ENCODE peak calls at places on chromosomes 5 and 9, in seven cellular contexts. One of them, this sample, is unnamed.

GRCh38 chr9:87581949-87582637 is 84.4 kb downstream of the DAPK1 start:
- DNase-seq in GM12865: no peak
- DNase-seq in uterus: no peak
- DNase-seq in A673: no peak
- DNase-seq in cardiac muscle cell: no peak
- DNase-seq in HFF-Myc: no peak
- DNase-seq in gastrocnemius medialis: no peak
- DNase-seq in this sample: no peak

GRCh38 chr9:73172811-73173210 is 21.1 kb downstream of the ANXA1 start:
- DNase-seq in GM12865: no peak
- DNase-seq in uterus: no peak
- DNase-seq in A673: no peak
- DNase-seq in cardiac muscle cell: no peak
- DNase-seq in HFF-Myc: no peak
- DNase-seq in gastrocnemius medialis: no peak
- DNase-seq in this sample: no peak

GRCh38 chr5:112918679-112919078 is 3.3 kb downstream of the REEP5 start:
- DNase-seq in GM12865: no peak
- DNase-seq in uterus: no peak
- DNase-seq in A673: no peak
- DNase-seq in cardiac muscle cell: no peak
- DNase-seq in HFF-Myc: no peak
- DNase-seq in gastrocnemius medialis: no peak
- DNase-seq in this sample: no peak

GRCh38 chr9:107735821-107736220 is 246.3 kb upstream of the KLF4 start:
- DNase-seq in GM12865: no peak
- DNase-seq in uterus: no peak
- DNase-seq in A673: no peak
- DNase-seq in cardiac muscle cell: no peak
- DNase-seq in HFF-Myc: no peak
- DNase-seq in gastrocnemius medialis: no peak
- DNase-seq in this sample: no peak

GRCh38 chr5:133249593-133249992 is 197.8 kb downstream of the HSPA4 start:
- DNase-seq in GM12865: no peak
- DNase-seq in uterus: no peak
- DNase-seq in A673: no peak
- DNase-seq in cardiac muscle cell: no peak
- DNase-seq in HFF-Myc: no peak
- DNase-seq in gastrocnemius medialis: no peak
- DNase-seq in this sample: no peak

GRCh38 chr9:84170521-84171141 is 169.9 kb downstream of the SLC28A3 start:
- DNase-seq in GM12865: no peak
- DNase-seq in uterus: peak
- DNase-seq in A673: no peak
- DNase-seq in cardiac muscle cell: peak
- DNase-seq in HFF-Myc: peak
- DNase-seq in gastrocnemius medialis: peak
- DNase-seq in this sample: peak

GRCh38 chr5:132003170-132003744 is 8.2 kb downstream of the ACSL6 start:
- DNase-seq in GM12865: no peak
- DNase-seq in uterus: no peak
- DNase-seq in A673: no peak
- DNase-seq in cardiac muscle cell: peak
- DNase-seq in HFF-Myc: no peak
- DNase-seq in gastrocnemius medialis: no peak
- DNase-seq in this sample: no peak

GRCh38 chr9:136538599-136539426 is 7.0 kb downstream of the NOTCH1 start:
- DNase-seq in GM12865: peak
- DNase-seq in uterus: no peak
- DNase-seq in A673: no peak
- DNase-seq in cardiac muscle cell: peak
- DNase-seq in HFF-Myc: no peak
- DNase-seq in gastrocnemius medialis: no peak
- DNase-seq in this sample: no peak

GRCh38 chr9:19130436-19130835 is 3.1 kb upstream of the PLIN2 start:
- DNase-seq in GM12865: no peak
- DNase-seq in uterus: no peak
- DNase-seq in A673: no peak
- DNase-seq in cardiac muscle cell: no peak
- DNase-seq in HFF-Myc: no peak
- DNase-seq in gastrocnemius medialis: no peak
- DNase-seq in this sample: no peak

GRCh38 chr5:74648835-74649286 is 8.3 kb upstream of the ENC1 start:
- DNase-seq in GM12865: peak
- DNase-seq in uterus: no peak
- DNase-seq in A673: peak
- DNase-seq in cardiac muscle cell: peak
- DNase-seq in HFF-Myc: peak
- DNase-seq in gastrocnemius medialis: no peak
- DNase-seq in this sample: no peak

GRCh38 chr5:176621661-176622079 is 8.7 kb downstream of the SNCB start:
- DNase-seq in GM12865: no peak
- DNase-seq in uterus: no peak
- DNase-seq in A673: no peak
- DNase-seq in cardiac muscle cell: peak
- DNase-seq in HFF-Myc: no peak
- DNase-seq in gastrocnemius medialis: peak
- DNase-seq in this sample: no peak

GRCh38 chr5:176619569-176620332 is 9.8 kb upstream of the GPRIN1 start:
- DNase-seq in GM12865: no peak
- DNase-seq in uterus: no peak
- DNase-seq in A673: no peak
- DNase-seq in cardiac muscle cell: no peak
- DNase-seq in HFF-Myc: no peak
- DNase-seq in gastrocnemius medialis: no peak
- DNase-seq in this sample: no peak

GRCh38 chr5:176618783-176619182 is 8.8 kb upstream of the GPRIN1 start:
- DNase-seq in GM12865: no peak
- DNase-seq in uterus: no peak
- DNase-seq in A673: no peak
- DNase-seq in cardiac muscle cell: no peak
- DNase-seq in HFF-Myc: no peak
- DNase-seq in gastrocnemius medialis: no peak
- DNase-seq in this sample: no peak

GRCh38 chr5:176620333-176620981 is 9.9 kb downstream of the SNCB start:
- DNase-seq in GM12865: no peak
- DNase-seq in uterus: no peak
- DNase-seq in A673: no peak
- DNase-seq in cardiac muscle cell: peak
- DNase-seq in HFF-Myc: no peak
- DNase-seq in gastrocnemius medialis: no peak
- DNase-seq in this sample: no peak

GRCh38 chr5:176619203-176619568 is 9.2 kb upstream of the GPRIN1 start:
- DNase-seq in GM12865: peak
- DNase-seq in uterus: no peak
- DNase-seq in A673: peak
- DNase-seq in cardiac muscle cell: peak
- DNase-seq in HFF-Myc: peak
- DNase-seq in gastrocnemius medialis: peak
- DNase-seq in this sample: no peak
- H3K4me3 ChIP-seq in GM12865: no peak
- H3K4me3 ChIP-seq in uterus: no peak
- H3K4me3 ChIP-seq in A673: peak
- H3K4me3 ChIP-seq in cardiac muscle cell: no peak
- H3K4me3 ChIP-seq in HFF-Myc: no peak
- H3K4me3 ChIP-seq in gastrocnemius medialis: peak
- H3K4me3 ChIP-seq in this sample: no peak

GRCh38 chr5:10866913-10867312 is 105.9 kb upstream of the DAP start:
- DNase-seq in GM12865: no peak
- DNase-seq in uterus: no peak
- DNase-seq in A673: no peak
- DNase-seq in cardiac muscle cell: no peak
- DNase-seq in HFF-Myc: no peak
- DNase-seq in gastrocnemius medialis: no peak
- DNase-seq in this sample: no peak
- TF ChIP-seq CTCF in GM12865: no peak
- TF ChIP-seq CTCF in uterus: no peak
- TF ChIP-seq CTCF in A673: peak
- TF ChIP-seq CTCF in cardiac muscle cell: no peak
- TF ChIP-seq CTCF in HFF-Myc: peak
- TF ChIP-seq CTCF in gastrocnemius medialis: no peak
- TF ChIP-seq CTCF in this sample: peak

GRCh38 chr5:181042722-181043121 is 2.7 kb downstream of the BTNL9 start:
- DNase-seq in GM12865: no peak
- DNase-seq in uterus: no peak
- DNase-seq in A673: no peak
- DNase-seq in cardiac muscle cell: no peak
- DNase-seq in HFF-Myc: no peak
- DNase-seq in gastrocnemius medialis: no peak
- DNase-seq in this sample: no peak
- H3K4me3 ChIP-seq in GM12865: no peak
- H3K4me3 ChIP-seq in uterus: no peak
- H3K4me3 ChIP-seq in A673: no peak
- H3K4me3 ChIP-seq in cardiac muscle cell: no peak
- H3K4me3 ChIP-seq in HFF-Myc: no peak
- H3K4me3 ChIP-seq in gastrocnemius medialis: peak
- H3K4me3 ChIP-seq in this sample: no peak

GRCh38 chr9:2065704-2066103 is 50.6 kb downstream of the SMARCA2 start:
- DNase-seq in GM12865: no peak
- DNase-seq in uterus: no peak
- DNase-seq in A673: no peak
- DNase-seq in cardiac muscle cell: no peak
- DNase-seq in HFF-Myc: no peak
- DNase-seq in gastrocnemius medialis: no peak
- DNase-seq in this sample: no peak

GRCh38 chr9:2066312-2067273 is 51.4 kb downstream of the SMARCA2 start:
- DNase-seq in GM12865: no peak
- DNase-seq in uterus: no peak
- DNase-seq in A673: peak
- DNase-seq in cardiac muscle cell: peak
- DNase-seq in HFF-Myc: no peak
- DNase-seq in gastrocnemius medialis: no peak
- DNase-seq in this sample: no peak
- TF ChIP-seq CTCF in GM12865: no peak
- TF ChIP-seq CTCF in uterus: no peak
- TF ChIP-seq CTCF in A673: peak
- TF ChIP-seq CTCF in cardiac muscle cell: no peak
- TF ChIP-seq CTCF in HFF-Myc: peak
- TF ChIP-seq CTCF in gastrocnemius medialis: no peak
- TF ChIP-seq CTCF in this sample: peak

GRCh38 chr5:150020249-150020648 is 19.7 kb downstream of the HMGXB3 start:
- DNase-seq in GM12865: no peak
- DNase-seq in uterus: no peak
- DNase-seq in A673: no peak
- DNase-seq in cardiac muscle cell: no peak
- DNase-seq in HFF-Myc: no peak
- DNase-seq in gastrocnemius medialis: no peak
- DNase-seq in this sample: no peak

GRCh38 chr5:150022681-150023080 is 22.1 kb downstream of the HMGXB3 start:
- DNase-seq in GM12865: no peak
- DNase-seq in uterus: no peak
- DNase-seq in A673: no peak
- DNase-seq in cardiac muscle cell: no peak
- DNase-seq in HFF-Myc: no peak
- DNase-seq in gastrocnemius medialis: no peak
- DNase-seq in this sample: no peak

GRCh38 chr5:150023136-150023535 is 22.6 kb downstream of the HMGXB3 start:
- DNase-seq in GM12865: no peak
- DNase-seq in uterus: no peak
- DNase-seq in A673: peak
- DNase-seq in cardiac muscle cell: no peak
- DNase-seq in HFF-Myc: no peak
- DNase-seq in gastrocnemius medialis: no peak
- DNase-seq in this sample: no peak

GRCh38 chr5:150021491-150022162 is 21.1 kb downstream of the HMGXB3 start:
- DNase-seq in GM12865: no peak
- DNase-seq in uterus: no peak
- DNase-seq in A673: peak
- DNase-seq in cardiac muscle cell: peak
- DNase-seq in HFF-Myc: no peak
- DNase-seq in gastrocnemius medialis: peak
- DNase-seq in this sample: no peak

GRCh38 chr5:150022163-150022540 is 21.6 kb downstream of the HMGXB3 start:
- DNase-seq in GM12865: no peak
- DNase-seq in uterus: no peak
- DNase-seq in A673: peak
- DNase-seq in cardiac muscle cell: peak
- DNase-seq in HFF-Myc: no peak
- DNase-seq in gastrocnemius medialis: no peak
- DNase-seq in this sample: peak
- H3K4me3 ChIP-seq in GM12865: no peak
- H3K4me3 ChIP-seq in uterus: no peak
- H3K4me3 ChIP-seq in A673: peak
- H3K4me3 ChIP-seq in cardiac muscle cell: no peak
- H3K4me3 ChIP-seq in HFF-Myc: no peak
- H3K4me3 ChIP-seq in gastrocnemius medialis: peak
- H3K4me3 ChIP-seq in this sample: no peak

DNA sequence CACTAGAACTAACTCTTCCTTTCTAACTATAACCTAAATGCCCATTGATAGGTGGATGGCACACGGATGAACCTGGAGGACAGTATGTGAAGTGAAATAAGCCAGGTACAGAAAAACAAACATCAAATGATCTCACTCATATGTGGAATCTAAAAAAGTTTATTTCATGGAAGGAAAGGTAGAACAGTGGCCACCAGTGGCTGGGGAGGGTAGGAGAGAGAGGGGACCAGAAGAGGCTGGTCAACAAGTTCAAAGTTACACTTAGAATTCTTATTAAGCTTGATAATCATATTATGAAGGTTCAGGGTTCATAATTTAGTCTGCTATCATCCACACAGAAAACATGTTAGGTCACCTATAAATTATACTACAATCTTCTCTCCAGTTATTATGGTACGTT is 107.6 kb upstream of the SLC12A2 start:
- DNase-seq in GM12865: no peak
- DNase-seq in uterus: no peak
- DNase-seq in A673: no peak
- DNase-seq in cardiac muscle cell: no peak
- DNase-seq in HFF-Myc: no peak
- DNase-seq in gastrocnemius medialis: no peak
- DNase-seq in this sample: no peak
- TF ChIP-seq CTCF in GM12865: no peak
- TF ChIP-seq CTCF in uterus: no peak
- TF ChIP-seq CTCF in A673: no peak
- TF ChIP-seq CTCF in cardiac muscle cell: no peak
- TF ChIP-seq CTCF in HFF-Myc: no peak
- TF ChIP-seq CTCF in gastrocnemius medialis: no peak
- TF ChIP-seq CTCF in this sample: no peak

DNA sequence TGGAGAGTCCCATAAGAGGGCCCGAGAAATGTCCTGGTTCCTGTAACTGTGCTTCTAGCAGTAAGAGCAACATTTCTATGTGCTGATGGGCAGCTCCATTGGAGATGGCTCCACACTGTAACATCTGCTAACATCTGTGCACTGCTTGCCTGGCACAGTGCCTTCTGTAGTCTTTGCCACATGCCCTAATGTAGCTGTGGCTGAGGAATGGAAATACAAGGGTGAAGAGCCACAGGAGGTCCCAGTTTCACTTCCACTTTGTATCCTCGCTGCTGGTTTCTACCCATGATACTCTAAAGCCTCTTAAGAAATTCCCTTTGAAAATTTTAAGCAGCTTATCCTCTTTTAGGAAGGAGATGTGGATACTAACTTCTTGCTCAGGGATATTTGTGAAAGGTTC is 97.4 kb downstream of the HOMER1 start:
- DNase-seq in GM12865: peak
- DNase-seq in uterus: no peak
- DNase-seq in A673: peak
- DNase-seq in cardiac muscle cell: peak
- DNase-seq in HFF-Myc: peak
- DNase-seq in gastrocnemius medialis: no peak
- DNase-seq in this sample: no peak
- H3K4me3 ChIP-seq in GM12865: peak
- H3K4me3 ChIP-seq in uterus: no peak
- H3K4me3 ChIP-seq in A673: peak
- H3K4me3 ChIP-seq in cardiac muscle cell: no peak
- H3K4me3 ChIP-seq in HFF-Myc: no peak
- H3K4me3 ChIP-seq in gastrocnemius medialis: no peak
- H3K4me3 ChIP-seq in this sample: no peak